ENCODE peak calls at places on chromosomes 11 and 22, in nine cellular contexts. One of them, this sample, is unnamed. For H3K36me3 and H3K4me1, the result is how much of the 10 kb centered on the place peaks cover.

GRCh38 chr11:65606876-65607613 is 7.0 kb downstream of the MAP3K11 start:
- DNase-seq in heart left ventricle: peak
- DNase-seq in fibroblast of lung: peak
- DNase-seq in heart right ventricle: peak
- DNase-seq in sigmoid colon: peak
- DNase-seq in CD4-positive, CD25-positive, alpha-beta regulatory T cell: no peak
- DNase-seq in left ventricle myocardium inferior: peak
- DNase-seq in neural progenitor cell: peak
- DNase-seq in SK-N-SH: peak
- DNase-seq in this sample: no peak

GRCh38 chr11:100232006-100232405 is 455.1 kb upstream of the ARHGAP42 start:
- DNase-seq in heart left ventricle: no peak
- DNase-seq in SK-N-SH: no peak
- DNase-seq in CD4-positive, CD25-positive, alpha-beta regulatory T cell: no peak
- DNase-seq in heart right ventricle: no peak
- DNase-seq in left ventricle myocardium inferior: no peak
- DNase-seq in sigmoid colon: no peak
- DNase-seq in fibroblast of lung: no peak
- DNase-seq in neural progenitor cell: no peak
- DNase-seq in this sample: no peak

GRCh38 chr11:119607726-119608125 is 121.3 kb downstream of the NECTIN1 start:
- DNase-seq in heart left ventricle: no peak
- DNase-seq in heart right ventricle: no peak
- DNase-seq in fibroblast of lung: no peak
- DNase-seq in SK-N-SH: no peak
- DNase-seq in left ventricle myocardium inferior: no peak
- DNase-seq in neural progenitor cell: peak
- DNase-seq in CD4-positive, CD25-positive, alpha-beta regulatory T cell: no peak
- DNase-seq in sigmoid colon: no peak
- DNase-seq in this sample: no peak

GRCh38 chr11:93492464-93493251 is 50.5 kb downstream of the SMCO4 start:
- DNase-seq in SK-N-SH: no peak
- DNase-seq in sigmoid colon: no peak
- DNase-seq in heart right ventricle: no peak
- DNase-seq in fibroblast of lung: no peak
- DNase-seq in left ventricle myocardium inferior: no peak
- DNase-seq in heart left ventricle: no peak
- DNase-seq in CD4-positive, CD25-positive, alpha-beta regulatory T cell: no peak
- DNase-seq in neural progenitor cell: no peak
- DNase-seq in this sample: no peak

GRCh38 chr11:88275636-88276035 is 61.9 kb downstream of the CTSC start:
- DNase-seq in sigmoid colon: no peak
- DNase-seq in heart left ventricle: no peak
- DNase-seq in fibroblast of lung: no peak
- DNase-seq in CD4-positive, CD25-positive, alpha-beta regulatory T cell: no peak
- DNase-seq in heart right ventricle: no peak
- DNase-seq in neural progenitor cell: no peak
- DNase-seq in SK-N-SH: no peak
- DNase-seq in left ventricle myocardium inferior: no peak
- DNase-seq in this sample: no peak

GRCh38 chr11:60280412-60280811 is at the start of gene MS4A4A:
- DNase-seq in heart left ventricle: peak
- DNase-seq in CD4-positive, CD25-positive, alpha-beta regulatory T cell: no peak
- DNase-seq in left ventricle myocardium inferior: no peak
- DNase-seq in neural progenitor cell: no peak
- DNase-seq in fibroblast of lung: no peak
- DNase-seq in heart right ventricle: no peak
- DNase-seq in sigmoid colon: no peak
- DNase-seq in SK-N-SH: no peak
- DNase-seq in this sample: no peak

GRCh38 chr11:90639687-90640086 is 416.8 kb upstream of the CHORDC1 start:
- DNase-seq in heart right ventricle: no peak
- DNase-seq in SK-N-SH: no peak
- DNase-seq in heart left ventricle: no peak
- DNase-seq in left ventricle myocardium inferior: no peak
- DNase-seq in CD4-positive, CD25-positive, alpha-beta regulatory T cell: no peak
- DNase-seq in sigmoid colon: no peak
- DNase-seq in neural progenitor cell: no peak
- DNase-seq in fibroblast of lung: no peak
- DNase-seq in this sample: no peak

GRCh38 chr22:36144886-36145541 is 15.5 kb downstream of the APOL3 start:
- DNase-seq in neural progenitor cell: peak
- DNase-seq in heart left ventricle: peak
- DNase-seq in heart right ventricle: peak
- DNase-seq in CD4-positive, CD25-positive, alpha-beta regulatory T cell: peak
- DNase-seq in left ventricle myocardium inferior: peak
- DNase-seq in sigmoid colon: peak
- DNase-seq in SK-N-SH: peak
- DNase-seq in fibroblast of lung: peak
- DNase-seq in this sample: no peak

GRCh38 chr11:8206251-8207079 is 37.6 kb upstream of the RIC3 start:
- DNase-seq in CD4-positive, CD25-positive, alpha-beta regulatory T cell: no peak
- DNase-seq in fibroblast of lung: peak
- DNase-seq in SK-N-SH: peak
- DNase-seq in heart right ventricle: peak
- DNase-seq in left ventricle myocardium inferior: peak
- DNase-seq in heart left ventricle: peak
- DNase-seq in sigmoid colon: no peak
- DNase-seq in neural progenitor cell: peak
- DNase-seq in this sample: no peak

GRCh38 chr11:1060885-1061616 is 13.6 kb upstream of the MUC2 start:
- DNase-seq in fibroblast of lung: peak
- DNase-seq in CD4-positive, CD25-positive, alpha-beta regulatory T cell: no peak
- DNase-seq in SK-N-SH: no peak
- DNase-seq in heart left ventricle: peak
- DNase-seq in heart right ventricle: peak
- DNase-seq in neural progenitor cell: no peak
- DNase-seq in left ventricle myocardium inferior: no peak
- DNase-seq in sigmoid colon: no peak
- DNase-seq in this sample: no peak

GRCh38 chr11:15688351-15688792 is 573.6 kb downstream of the INSC start:
- DNase-seq in fibroblast of lung: peak
- DNase-seq in sigmoid colon: no peak
- DNase-seq in SK-N-SH: no peak
- DNase-seq in heart right ventricle: peak
- DNase-seq in neural progenitor cell: no peak
- DNase-seq in left ventricle myocardium inferior: peak
- DNase-seq in CD4-positive, CD25-positive, alpha-beta regulatory T cell: no peak
- DNase-seq in heart left ventricle: peak
- DNase-seq in this sample: no peak

GRCh38 chr11:95736268-95737208 is 53.0 kb downstream of the FAM76B start:
- DNase-seq in left ventricle myocardium inferior: no peak
- DNase-seq in heart right ventricle: no peak
- DNase-seq in heart left ventricle: no peak
- DNase-seq in SK-N-SH: peak
- DNase-seq in neural progenitor cell: no peak
- DNase-seq in fibroblast of lung: no peak
- DNase-seq in CD4-positive, CD25-positive, alpha-beta regulatory T cell: no peak
- DNase-seq in sigmoid colon: no peak
- DNase-seq in this sample: no peak

GRCh38 chr11:33160147-33160546 is 1.1 kb downstream of the CSTF3 start:
- DNase-seq in SK-N-SH: peak
- DNase-seq in sigmoid colon: no peak
- DNase-seq in heart left ventricle: no peak
- DNase-seq in heart right ventricle: no peak
- DNase-seq in neural progenitor cell: peak
- DNase-seq in CD4-positive, CD25-positive, alpha-beta regulatory T cell: no peak
- DNase-seq in fibroblast of lung: peak
- DNase-seq in left ventricle myocardium inferior: no peak
- DNase-seq in this sample: no peak

GRCh38 chr11:100980156-100980555 is 149.5 kb downstream of the PGR start:
- DNase-seq in sigmoid colon: no peak
- DNase-seq in SK-N-SH: no peak
- DNase-seq in heart left ventricle: no peak
- DNase-seq in neural progenitor cell: peak
- DNase-seq in fibroblast of lung: no peak
- DNase-seq in CD4-positive, CD25-positive, alpha-beta regulatory T cell: no peak
- DNase-seq in left ventricle myocardium inferior: no peak
- DNase-seq in heart right ventricle: no peak
- DNase-seq in this sample: no peak

GRCh38 chr22:37927129-37927936 is 21.2 kb downstream of the MICALL1 start:
- DNase-seq in CD4-positive, CD25-positive, alpha-beta regulatory T cell: no peak
- DNase-seq in SK-N-SH: peak
- DNase-seq in heart right ventricle: no peak
- DNase-seq in heart left ventricle: no peak
- DNase-seq in fibroblast of lung: no peak
- DNase-seq in neural progenitor cell: no peak
- DNase-seq in sigmoid colon: no peak
- DNase-seq in left ventricle myocardium inferior: no peak
- DNase-seq in this sample: no peak
- H3K36me3 ChIP-seq in CD4-positive, CD25-positive, alpha-beta regulatory T cell: under half
- H3K36me3 ChIP-seq in SK-N-SH: under half
- H3K36me3 ChIP-seq in heart right ventricle: under half
- H3K36me3 ChIP-seq in heart left ventricle: under half
- H3K36me3 ChIP-seq in fibroblast of lung: under half
- H3K36me3 ChIP-seq in neural progenitor cell: under half
- H3K36me3 ChIP-seq in sigmoid colon: half or more
- H3K36me3 ChIP-seq in left ventricle myocardium inferior: half or more
- H3K36me3 ChIP-seq in this sample: under half

DNA sequence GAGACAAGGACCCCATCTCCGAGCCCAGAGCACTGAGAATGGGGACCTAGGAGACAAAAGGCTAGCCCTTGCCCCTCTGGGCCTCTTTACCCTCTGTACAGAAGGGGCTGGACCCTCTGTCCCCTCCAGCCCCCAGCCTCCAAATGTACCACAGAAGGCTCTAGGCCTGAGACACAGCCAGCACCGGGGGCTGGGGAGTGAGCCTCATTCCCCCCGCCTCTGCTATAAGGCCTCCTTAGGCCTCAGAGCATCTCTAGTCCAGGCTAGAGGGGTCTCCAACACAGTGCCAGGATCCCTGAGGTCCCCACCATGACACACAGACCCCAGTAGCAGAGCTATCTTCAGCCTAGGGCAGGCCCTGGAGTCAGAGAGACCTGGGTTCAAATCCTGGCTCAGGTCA is 4.8 kb downstream of the SMTN start:
- DNase-seq in SK-N-SH: peak
- DNase-seq in sigmoid colon: no peak
- DNase-seq in neural progenitor cell: no peak
- DNase-seq in heart right ventricle: no peak
- DNase-seq in heart left ventricle: no peak
- DNase-seq in fibroblast of lung: no peak
- DNase-seq in CD4-positive, CD25-positive, alpha-beta regulatory T cell: no peak
- DNase-seq in left ventricle myocardium inferior: no peak
- DNase-seq in this sample: no peak
- H3K4me1 ChIP-seq in SK-N-SH: under half
- H3K4me1 ChIP-seq in sigmoid colon: under half
- H3K4me1 ChIP-seq in neural progenitor cell: under half
- H3K4me1 ChIP-seq in heart right ventricle: half or more
- H3K4me1 ChIP-seq in heart left ventricle: under half
- H3K4me1 ChIP-seq in fibroblast of lung: under half
- H3K4me1 ChIP-seq in CD4-positive, CD25-positive, alpha-beta regulatory T cell: under half
- H3K4me1 ChIP-seq in left ventricle myocardium inferior: half or more
- H3K4me1 ChIP-seq in this sample: under half

GRCh38 chr11:102468636-102469195 is 16.2 kb upstream of the TMEM123 start:
- DNase-seq in fibroblast of lung: peak
- DNase-seq in heart right ventricle: no peak
- DNase-seq in SK-N-SH: no peak
- DNase-seq in left ventricle myocardium inferior: no peak
- DNase-seq in neural progenitor cell: no peak
- DNase-seq in sigmoid colon: no peak
- DNase-seq in CD4-positive, CD25-positive, alpha-beta regulatory T cell: no peak
- DNase-seq in heart left ventricle: no peak
- DNase-seq in this sample: no peak
- H3K4me3 ChIP-seq in fibroblast of lung: no peak
- H3K4me3 ChIP-seq in heart right ventricle: no peak
- H3K4me3 ChIP-seq in SK-N-SH: no peak
- H3K4me3 ChIP-seq in left ventricle myocardium inferior: no peak
- H3K4me3 ChIP-seq in neural progenitor cell: no peak
- H3K4me3 ChIP-seq in sigmoid colon: no peak
- H3K4me3 ChIP-seq in CD4-positive, CD25-positive, alpha-beta regulatory T cell: no peak
- H3K4me3 ChIP-seq in heart left ventricle: no peak
- H3K4me3 ChIP-seq in this sample: no peak

GRCh38 chr22:25366876-25367466 is 147.5 kb downstream of the CRYBB2 start:
- DNase-seq in heart left ventricle: no peak
- DNase-seq in neural progenitor cell: no peak
- DNase-seq in left ventricle myocardium inferior: no peak
- DNase-seq in fibroblast of lung: no peak
- DNase-seq in SK-N-SH: no peak
- DNase-seq in sigmoid colon: no peak
- DNase-seq in heart right ventricle: no peak
- DNase-seq in CD4-positive, CD25-positive, alpha-beta regulatory T cell: no peak
- DNase-seq in this sample: no peak
- H3K36me3 ChIP-seq in heart left ventricle: under half
- H3K36me3 ChIP-seq in neural progenitor cell: under half
- H3K36me3 ChIP-seq in left ventricle myocardium inferior: under half
- H3K36me3 ChIP-seq in fibroblast of lung: under half
- H3K36me3 ChIP-seq in SK-N-SH: under half
- H3K36me3 ChIP-seq in sigmoid colon: under half
- H3K36me3 ChIP-seq in heart right ventricle: under half
- H3K36me3 ChIP-seq in CD4-positive, CD25-positive, alpha-beta regulatory T cell: under half
- H3K36me3 ChIP-seq in this sample: under half

DNA sequence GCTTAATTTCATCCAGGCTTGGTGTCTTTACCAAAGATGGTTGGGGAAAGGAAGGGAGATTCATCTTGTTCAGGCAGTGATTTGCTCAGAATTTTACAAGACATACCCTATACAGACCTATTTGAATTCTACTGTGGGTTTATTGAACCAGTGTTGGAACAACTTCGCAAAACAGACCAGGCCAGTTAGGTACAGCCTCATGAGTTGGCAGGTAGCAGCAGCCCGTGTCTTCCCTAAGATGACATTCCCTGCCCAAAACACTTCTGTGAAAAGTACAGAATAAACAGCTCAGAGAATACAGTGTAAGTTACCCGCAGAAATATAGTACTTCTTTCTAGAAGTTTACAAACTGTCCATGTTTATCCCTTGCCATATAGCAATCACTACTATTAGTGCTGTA is 102.4 kb upstream of the GAL start:
- DNase-seq in CD4-positive, CD25-positive, alpha-beta regulatory T cell: no peak
- DNase-seq in sigmoid colon: no peak
- DNase-seq in left ventricle myocardium inferior: no peak
- DNase-seq in heart left ventricle: no peak
- DNase-seq in fibroblast of lung: no peak
- DNase-seq in neural progenitor cell: no peak
- DNase-seq in SK-N-SH: no peak
- DNase-seq in heart right ventricle: no peak
- DNase-seq in this sample: no peak
- H3K4me1 ChIP-seq in CD4-positive, CD25-positive, alpha-beta regulatory T cell: under half
- H3K4me1 ChIP-seq in sigmoid colon: under half
- H3K4me1 ChIP-seq in left ventricle myocardium inferior: half or more
- H3K4me1 ChIP-seq in heart left ventricle: under half
- H3K4me1 ChIP-seq in fibroblast of lung: under half
- H3K4me1 ChIP-seq in neural progenitor cell: under half
- H3K4me1 ChIP-seq in SK-N-SH: under half
- H3K4me1 ChIP-seq in heart right ventricle: half or more
- H3K4me1 ChIP-seq in this sample: under half

GRCh38 chr22:38450234-38450797 is 4.7 kb downstream of the KCNJ4 start:
- DNase-seq in heart left ventricle: peak
- DNase-seq in fibroblast of lung: no peak
- DNase-seq in CD4-positive, CD25-positive, alpha-beta regulatory T cell: no peak
- DNase-seq in heart right ventricle: peak
- DNase-seq in SK-N-SH: no peak
- DNase-seq in left ventricle myocardium inferior: peak
- DNase-seq in neural progenitor cell: no peak
- DNase-seq in sigmoid colon: no peak
- DNase-seq in this sample: no peak
- H3K4me3 ChIP-seq in heart left ventricle: no peak
- H3K4me3 ChIP-seq in fibroblast of lung: no peak
- H3K4me3 ChIP-seq in CD4-positive, CD25-positive, alpha-beta regulatory T cell: no peak
- H3K4me3 ChIP-seq in heart right ventricle: no peak
- H3K4me3 ChIP-seq in SK-N-SH: no peak
- H3K4me3 ChIP-seq in left ventricle myocardium inferior: peak
- H3K4me3 ChIP-seq in neural progenitor cell: no peak
- H3K4me3 ChIP-seq in sigmoid colon: no peak
- H3K4me3 ChIP-seq in this sample: no peak